ENCODE peak calls at places on chromosomes 2 and 18, in six cellular contexts. One of them, this sample, is unnamed.

GRCh38 chr2:7024261-7024660 is 107.0 kb downstream of the RNF144A start:
- DNase-seq in stomach: no peak
- DNase-seq in GM23338: no peak
- DNase-seq in CD4-positive, alpha-beta T cell: no peak
- DNase-seq in spleen: no peak
- DNase-seq in cardiac muscle cell: no peak
- DNase-seq in this sample: no peak

GRCh38 chr18:45339819-45340550 is 275.3 kb upstream of the SLC14A2 start:
- DNase-seq in cardiac muscle cell: no peak
- DNase-seq in GM23338: no peak
- DNase-seq in stomach: no peak
- DNase-seq in CD4-positive, alpha-beta T cell: no peak
- DNase-seq in spleen: no peak
- DNase-seq in this sample: no peak

GRCh38 chr2:53575606-53576360 is 191.8 kb upstream of the CHAC2 start:
- DNase-seq in CD4-positive, alpha-beta T cell: no peak
- DNase-seq in GM23338: peak
- DNase-seq in stomach: no peak
- DNase-seq in cardiac muscle cell: peak
- DNase-seq in spleen: no peak
- DNase-seq in this sample: no peak

GRCh38 chr2:11753452-11753885 is 7.0 kb downstream of the LPIN1 start:
- DNase-seq in cardiac muscle cell: no peak
- DNase-seq in GM23338: no peak
- DNase-seq in spleen: peak
- DNase-seq in stomach: peak
- DNase-seq in CD4-positive, alpha-beta T cell: no peak
- DNase-seq in this sample: no peak

GRCh38 chr2:240503848-240504247 is 53.9 kb downstream of the ANKMY1 start:
- DNase-seq in cardiac muscle cell: no peak
- DNase-seq in spleen: peak
- DNase-seq in CD4-positive, alpha-beta T cell: no peak
- DNase-seq in stomach: no peak
- DNase-seq in GM23338: no peak
- DNase-seq in this sample: no peak

GRCh38 chr2:138215958-138216357 is 251.7 kb downstream of the HNMT start:
- DNase-seq in spleen: no peak
- DNase-seq in CD4-positive, alpha-beta T cell: no peak
- DNase-seq in GM23338: no peak
- DNase-seq in stomach: no peak
- DNase-seq in cardiac muscle cell: no peak
- DNase-seq in this sample: no peak

GRCh38 chr2:224085246-224085645 is 46.2 kb upstream of the SERPINE2 start:
- DNase-seq in spleen: no peak
- DNase-seq in stomach: no peak
- DNase-seq in CD4-positive, alpha-beta T cell: no peak
- DNase-seq in cardiac muscle cell: peak
- DNase-seq in GM23338: no peak
- DNase-seq in this sample: no peak

GRCh38 chr2:129779783-129780182 is 199.7 kb upstream of the RAB6C start:
- DNase-seq in stomach: no peak
- DNase-seq in spleen: peak
- DNase-seq in cardiac muscle cell: no peak
- DNase-seq in GM23338: no peak
- DNase-seq in CD4-positive, alpha-beta T cell: no peak
- DNase-seq in this sample: no peak

GRCh38 chr2:74415762-74416395 is 5.5 kb downstream of the C2orf81 start:
- DNase-seq in GM23338: peak
- DNase-seq in stomach: no peak
- DNase-seq in cardiac muscle cell: no peak
- DNase-seq in CD4-positive, alpha-beta T cell: no peak
- DNase-seq in spleen: no peak
- DNase-seq in this sample: no peak

GRCh38 chr2:118320640-118321039 is 232.4 kb downstream of the INSIG2 start:
- DNase-seq in spleen: no peak
- DNase-seq in CD4-positive, alpha-beta T cell: no peak
- DNase-seq in cardiac muscle cell: no peak
- DNase-seq in stomach: no peak
- DNase-seq in GM23338: peak
- DNase-seq in this sample: no peak

GRCh38 chr18:11752116-11752911 is 63.2 kb downstream of the GNAL start:
- DNase-seq in GM23338: peak
- DNase-seq in spleen: no peak
- DNase-seq in cardiac muscle cell: peak
- DNase-seq in CD4-positive, alpha-beta T cell: no peak
- DNase-seq in stomach: no peak
- DNase-seq in this sample: no peak

GRCh38 chr2:210617732-210618330 is 61.4 kb downstream of the CPS1 start:
- DNase-seq in CD4-positive, alpha-beta T cell: no peak
- DNase-seq in stomach: no peak
- DNase-seq in GM23338: peak
- DNase-seq in cardiac muscle cell: peak
- DNase-seq in spleen: no peak
- DNase-seq in this sample: no peak

GRCh38 chr2:11402436-11402835 is 58.0 kb upstream of the ROCK2 start:
- DNase-seq in spleen: no peak
- DNase-seq in GM23338: no peak
- DNase-seq in cardiac muscle cell: no peak
- DNase-seq in stomach: no peak
- DNase-seq in CD4-positive, alpha-beta T cell: no peak
- DNase-seq in this sample: no peak

GRCh38 chr2:160882906-160883305 is 277.3 kb upstream of the TANK start:
- DNase-seq in CD4-positive, alpha-beta T cell: no peak
- DNase-seq in spleen: no peak
- DNase-seq in stomach: no peak
- DNase-seq in GM23338: no peak
- DNase-seq in cardiac muscle cell: peak
- DNase-seq in this sample: no peak

GRCh38 chr18:56377161-56377560 is 261.2 kb downstream of the TXNL1 start:
- DNase-seq in spleen: no peak
- DNase-seq in GM23338: no peak
- DNase-seq in CD4-positive, alpha-beta T cell: no peak
- DNase-seq in stomach: no peak
- DNase-seq in cardiac muscle cell: no peak
- DNase-seq in this sample: no peak

GRCh38 chr2:216385478-216385877 is 13.2 kb upstream of the MARCHF4 start:
- DNase-seq in stomach: no peak
- DNase-seq in CD4-positive, alpha-beta T cell: no peak
- DNase-seq in spleen: no peak
- DNase-seq in GM23338: no peak
- DNase-seq in cardiac muscle cell: no peak
- DNase-seq in this sample: no peak

GRCh38 chr2:235055891-235056516 is 104.2 kb downstream of the SH3BP4 start:
- DNase-seq in CD4-positive, alpha-beta T cell: no peak
- DNase-seq in cardiac muscle cell: peak
- DNase-seq in spleen: no peak
- DNase-seq in GM23338: peak
- DNase-seq in stomach: peak
- DNase-seq in this sample: no peak

GRCh38 chr2:74514368-74515270 is at the start of gene TLX2:
- DNase-seq in CD4-positive, alpha-beta T cell: no peak
- DNase-seq in stomach: no peak
- DNase-seq in cardiac muscle cell: no peak
- DNase-seq in GM23338: peak
- DNase-seq in spleen: peak
- DNase-seq in this sample: no peak

GRCh38 chr2:156466739-156467405 is 30.7 kb downstream of the GPD2 start:
- DNase-seq in cardiac muscle cell: peak
- DNase-seq in GM23338: no peak
- DNase-seq in stomach: peak
- DNase-seq in spleen: no peak
- DNase-seq in CD4-positive, alpha-beta T cell: no peak
- DNase-seq in this sample: no peak

GRCh38 chr2:156476021-156476420 is 39.8 kb downstream of the GPD2 start:
- DNase-seq in spleen: no peak
- DNase-seq in GM23338: no peak
- DNase-seq in stomach: no peak
- DNase-seq in cardiac muscle cell: no peak
- DNase-seq in CD4-positive, alpha-beta T cell: no peak
- DNase-seq in this sample: no peak

GRCh38 chr2:85506768-85507181 is 32.2 kb upstream of the MAT2A start:
- DNase-seq in GM23338: no peak
- DNase-seq in spleen: no peak
- DNase-seq in cardiac muscle cell: no peak
- DNase-seq in CD4-positive, alpha-beta T cell: no peak
- DNase-seq in stomach: no peak
- DNase-seq in this sample: no peak

GRCh38 chr18:2920027-2920426 is 73.2 kb downstream of the EMILIN2 start:
- DNase-seq in cardiac muscle cell: no peak
- DNase-seq in GM23338: no peak
- DNase-seq in stomach: no peak
- DNase-seq in CD4-positive, alpha-beta T cell: no peak
- DNase-seq in spleen: no peak
- DNase-seq in this sample: no peak

GRCh38 chr18:5937795-5938194 is 42.5 kb upstream of the TMEM200C start:
- DNase-seq in stomach: no peak
- DNase-seq in cardiac muscle cell: no peak
- DNase-seq in GM23338: no peak
- DNase-seq in CD4-positive, alpha-beta T cell: no peak
- DNase-seq in spleen: no peak
- DNase-seq in this sample: no peak

GRCh38 chr18:5944448-5944847 is 49.1 kb upstream of the TMEM200C start:
- DNase-seq in spleen: no peak
- DNase-seq in cardiac muscle cell: no peak
- DNase-seq in CD4-positive, alpha-beta T cell: no peak
- DNase-seq in GM23338: no peak
- DNase-seq in stomach: no peak
- DNase-seq in this sample: no peak

GRCh38 chr18:5939801-5940667 is 44.7 kb upstream of the TMEM200C start:
- DNase-seq in stomach: no peak
- DNase-seq in cardiac muscle cell: no peak
- DNase-seq in CD4-positive, alpha-beta T cell: no peak
- DNase-seq in spleen: no peak
- DNase-seq in GM23338: no peak
- DNase-seq in this sample: no peak

GRCh38 chr18:5943514-5943913 is 48.2 kb upstream of the TMEM200C start:
- DNase-seq in CD4-positive, alpha-beta T cell: no peak
- DNase-seq in cardiac muscle cell: peak
- DNase-seq in spleen: no peak
- DNase-seq in GM23338: no peak
- DNase-seq in stomach: no peak
- DNase-seq in this sample: peak

GRCh38 chr18:5941869-5942268 is 46.5 kb upstream of the TMEM200C start:
- DNase-seq in CD4-positive, alpha-beta T cell: no peak
- DNase-seq in GM23338: peak
- DNase-seq in cardiac muscle cell: no peak
- DNase-seq in spleen: no peak
- DNase-seq in stomach: no peak
- DNase-seq in this sample: no peak
- H3K27ac ChIP-seq in CD4-positive, alpha-beta T cell: no peak
- H3K27ac ChIP-seq in GM23338: no peak
- H3K27ac ChIP-seq in cardiac muscle cell: no peak
- H3K27ac ChIP-seq in spleen: no peak
- H3K27ac ChIP-seq in stomach: no peak
- H3K27ac ChIP-seq in this sample: no peak

DNA sequence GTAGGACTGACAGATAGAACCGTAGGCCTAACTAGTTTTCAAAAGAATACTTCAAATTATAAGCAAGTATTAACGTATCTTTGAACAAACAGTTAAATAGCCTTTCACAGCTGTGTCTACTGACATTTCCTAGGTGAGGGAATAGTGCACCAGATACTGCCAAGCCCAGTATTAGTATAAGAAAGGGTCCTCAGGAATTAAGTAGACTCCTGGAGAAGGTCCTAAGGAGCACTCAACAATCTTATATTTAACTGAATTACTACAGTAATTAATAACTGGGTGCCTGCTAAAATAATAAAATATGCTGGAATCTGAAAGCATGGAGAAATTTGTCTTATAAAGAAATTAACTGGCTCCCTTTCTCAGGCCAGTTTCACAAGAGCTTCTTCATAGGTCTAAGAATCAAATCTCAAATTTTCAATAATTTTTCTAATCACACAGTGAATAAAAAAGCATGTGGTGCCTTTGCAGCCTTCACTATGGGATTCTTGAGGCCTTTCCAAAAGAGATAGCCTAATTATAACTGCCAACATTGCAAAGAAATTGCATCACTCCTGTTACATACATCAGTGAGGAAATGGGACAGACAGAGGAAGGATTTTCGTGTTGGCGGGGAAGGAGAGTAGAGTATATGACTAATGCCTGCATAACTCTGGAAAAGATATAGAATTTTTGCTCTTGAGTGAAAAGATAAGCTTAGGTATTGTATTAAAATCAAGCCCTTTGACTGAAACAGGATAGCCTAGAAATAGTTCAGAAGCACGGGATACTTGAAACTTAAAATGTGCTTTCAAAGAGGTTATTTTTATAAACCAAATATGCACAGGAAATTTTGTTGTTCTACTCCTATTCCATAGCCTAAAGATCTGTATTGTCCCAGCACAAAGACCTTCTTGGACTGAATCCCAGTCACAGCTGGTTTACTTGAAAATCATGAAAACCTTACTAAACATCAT is 228.6 kb upstream of the STK17B start:
- DNase-seq in CD4-positive, alpha-beta T cell: no peak
- DNase-seq in spleen: no peak
- DNase-seq in GM23338: no peak
- DNase-seq in cardiac muscle cell: peak
- DNase-seq in stomach: no peak
- DNase-seq in this sample: no peak
- H3K27ac ChIP-seq in CD4-positive, alpha-beta T cell: no peak
- H3K27ac ChIP-seq in spleen: no peak
- H3K27ac ChIP-seq in GM23338: no peak
- H3K27ac ChIP-seq in cardiac muscle cell: no peak
- H3K27ac ChIP-seq in stomach: no peak
- H3K27ac ChIP-seq in this sample: no peak

GRCh38 chr18:48680871-48681270 is 142.0 kb downstream of the CTIF start:
- DNase-seq in GM23338: no peak
- DNase-seq in spleen: peak
- DNase-seq in cardiac muscle cell: peak
- DNase-seq in CD4-positive, alpha-beta T cell: no peak
- DNase-seq in stomach: no peak
- DNase-seq in this sample: peak
- H3K27ac ChIP-seq in GM23338: no peak
- H3K27ac ChIP-seq in spleen: peak
- H3K27ac ChIP-seq in cardiac muscle cell: no peak
- H3K27ac ChIP-seq in CD4-positive, alpha-beta T cell: no peak
- H3K27ac ChIP-seq in stomach: peak
- H3K27ac ChIP-seq in this sample: peak

GRCh38 chr18:26538524-26538923 is 9.8 kb downstream of the KCTD1 start:
- DNase-seq in cardiac muscle cell: no peak
- DNase-seq in stomach: no peak
- DNase-seq in spleen: no peak
- DNase-seq in GM23338: no peak
- DNase-seq in CD4-positive, alpha-beta T cell: no peak
- DNase-seq in this sample: no peak

GRCh38 chr18:26532367-26533340 is 15.7 kb downstream of the KCTD1 start:
- DNase-seq in GM23338: peak
- DNase-seq in CD4-positive, alpha-beta T cell: no peak
- DNase-seq in spleen: no peak
- DNase-seq in cardiac muscle cell: no peak
- DNase-seq in stomach: no peak
- DNase-seq in this sample: no peak

GRCh38 chr18:26536664-26537063 is 11.7 kb downstream of the KCTD1 start:
- DNase-seq in CD4-positive, alpha-beta T cell: no peak
- DNase-seq in spleen: no peak
- DNase-seq in stomach: no peak
- DNase-seq in GM23338: no peak
- DNase-seq in cardiac muscle cell: no peak
- DNase-seq in this sample: no peak

GRCh38 chr18:26535630-26536029 is 12.7 kb downstream of the KCTD1 start:
- DNase-seq in spleen: no peak
- DNase-seq in GM23338: no peak
- DNase-seq in stomach: no peak
- DNase-seq in cardiac muscle cell: no peak
- DNase-seq in CD4-positive, alpha-beta T cell: no peak
- DNase-seq in this sample: no peak

GRCh38 chr18:26536032-26536431 is 12.3 kb downstream of the KCTD1 start:
- DNase-seq in CD4-positive, alpha-beta T cell: no peak
- DNase-seq in cardiac muscle cell: no peak
- DNase-seq in GM23338: no peak
- DNase-seq in spleen: no peak
- DNase-seq in stomach: no peak
- DNase-seq in this sample: no peak
- H3K27ac ChIP-seq in CD4-positive, alpha-beta T cell: no peak
- H3K27ac ChIP-seq in cardiac muscle cell: no peak
- H3K27ac ChIP-seq in GM23338: no peak
- H3K27ac ChIP-seq in spleen: no peak
- H3K27ac ChIP-seq in stomach: no peak
- H3K27ac ChIP-seq in this sample: no peak

This sample was measured in substantia nigra.